ENCODE peak calls at places on chromosomes 6 and 20, in ten cellular contexts. A is neural progenitor cell, T is caudate nucleus, Y is MCF 10A, F is NCI-H1417, O is EL, V is NT2/D1, K is mucosa of gallbladder, S is dermis blood vessel endothelial cell, B is amygdala. U is an unnamed sample.

GRCh38 chr6:18362058-18362561 is 25.0 kb upstream of the RNF144B start:
- DNase-seq in A (no peak), T (no peak), Y (peak), F (no peak), O (peak), V (no peak), K (no peak), S (peak), B (no peak), U (no peak)

GRCh38 chr6:128727500-128727899 is 155.4 kb upstream of the LAMA2 start:
- DNase-seq in A (no peak), T (no peak), Y (no peak), F (no peak), O (no peak), V (no peak), K (no peak), S (no peak), B (no peak), U (no peak)

GRCh38 chr20:13613917-13614316 is 24.8 kb downstream of the TASP1 start:
- DNase-seq in A (no peak), T (no peak), Y (no peak), F (no peak), O (no peak), V (no peak), K (no peak), S (no peak), B (no peak), U (no peak)

GRCh38 chr6:92110390-92110789 is 1309.0 kb downstream of the EPHA7 start:
- DNase-seq in A (no peak), T (no peak), Y (no peak), F (peak), O (no peak), V (no peak), K (no peak), S (no peak), B (no peak), U (peak)

GRCh38 chr6:119526609-119527605 is 177.3 kb upstream of the MAN1A1 start:
- DNase-seq in A (peak), T (no peak), Y (peak), F (no peak), O (no peak), V (no peak), K (no peak), S (no peak), B (no peak), U (no peak)

GRCh38 chr6:167470836-167471547 is 146.1 kb downstream of the TTLL2 start:
- DNase-seq in A (no peak), T (no peak), Y (no peak), F (no peak), O (no peak), V (no peak), K (no peak), S (no peak), B (no peak), U (no peak)

GRCh38 chr6:21792177-21792576 is 198.6 kb downstream of the SOX4 start:
- DNase-seq in A (no peak), T (no peak), Y (no peak), F (no peak), O (no peak), V (no peak), K (no peak), S (no peak), B (no peak), U (no peak)

GRCh38 chr20:50713677-50714101 is 17.7 kb upstream of the PARD6B start:
- DNase-seq in A (peak), T (no peak), Y (no peak), F (no peak), O (peak), V (no peak), K (peak), S (peak), B (no peak), U (no peak)

GRCh38 chr6:56528412-56528841 is 114.3 kb downstream of the DST start:
- DNase-seq in A (no peak), T (no peak), Y (no peak), F (no peak), O (peak), V (no peak), K (no peak), S (peak), B (no peak), U (no peak)

GRCh38 chr20:38049800-38050199 is 16.3 kb downstream of the RPRD1B start:
- DNase-seq in A (no peak), T (no peak), Y (peak), F (no peak), O (peak), V (no peak), K (no peak), S (peak), B (no peak), U (no peak)

GRCh38 chr6:29757701-29758293 is 34.6 kb downstream of the HLA-F start:
- DNase-seq in A (no peak), T (no peak), Y (no peak), F (no peak), O (no peak), V (no peak), K (no peak), S (no peak), B (no peak), U (peak)

GRCh38 chr6:19322691-19323470 is 514.3 kb upstream of the ID4 start:
- DNase-seq in A (no peak), T (no peak), Y (no peak), F (no peak), O (no peak), V (no peak), K (no peak), S (no peak), B (no peak), U (no peak)

GRCh38 chr20:17529586-17529985 is 1.6 kb downstream of the BFSP1 start:
- DNase-seq in A (no peak), T (no peak), Y (no peak), F (no peak), O (no peak), V (no peak), K (no peak), S (no peak), B (no peak), U (no peak)

GRCh38 chr6:108996208-108996607 is 98.4 kb downstream of the SESN1 start:
- DNase-seq in A (no peak), T (no peak), Y (no peak), F (no peak), O (no peak), V (no peak), K (no peak), S (no peak), B (no peak), U (no peak)

GRCh38 chr20:10611357-10611756 is 62.4 kb downstream of the JAG1 start:
- DNase-seq in A (peak), T (no peak), Y (peak), F (no peak), O (peak), V (no peak), K (no peak), S (peak), B (no peak), U (peak)

GRCh38 chr20:64265201-64265600 is 9.7 kb downstream of the PCMTD2 start:
- DNase-seq in A (no peak), T (no peak), Y (no peak), F (no peak), O (no peak), V (no peak), K (no peak), S (peak), B (no peak), U (no peak)

GRCh38 chr6:33860706-33861474 is 57.1 kb upstream of the MLN start:
- DNase-seq in A (no peak), T (no peak), Y (peak), F (peak), O (no peak), V (no peak), K (peak), S (peak), B (no peak), U (peak)